ENCODE peak calls at places on chromosome 5, in four cellular contexts. I is left ventricle myocardium inferior; P is effector memory CD4-positive, alpha-beta T cell; S is upper lobe of right lung. Q is an unnamed sample.

GRCh38 chr5:74575741-74576538 is 64.6 kb downstream of the ENC1 start:
- DNase-seq in I (no peak), P (no peak), S (no peak), Q (peak; percentile 30)

GRCh38 chr5:129724647-129725046 is 23.2 kb upstream of the MINAR2 start:
- DNase-seq in I (no peak), S (no peak), P (no peak), Q (no peak)

GRCh38 chr5:140182075-140182709 is 7.2 kb downstream of the CYSTM1 start:
- DNase-seq in S (no peak), I (no peak), P (no peak), Q (no peak)

GRCh38 chr5:90054612-90055011 is 354.9 kb downstream of the CETN3 start:
- DNase-seq in I (no peak), P (no peak), S (no peak), Q (no peak)

GRCh38 chr5:134874831-134875655 is 872 bp downstream of the TXNDC15 start:
- DNase-seq in I (peak; percentile 66), P (peak; percentile 0), S (peak; percentile 66), Q (peak; percentile 83)

GRCh38 chr5:61303348-61303747 is 28.7 kb upstream of the ZSWIM6 start:
- DNase-seq in P (no peak), S (no peak), I (no peak), Q (no peak)

GRCh38 chr5:138900281-138900965 is 25.3 kb upstream of the LRRTM2 start:
- DNase-seq in P (no peak), I (no peak), S (no peak), Q (no peak)

GRCh38 chr5:40437452-40437861 is 242.3 kb upstream of the PTGER4 start:
- DNase-seq in I (no peak), P (no peak), S (no peak), Q (no peak)

GRCh38 chr5:116646611-116647289 is 72.1 kb upstream of the SEMA6A start:
- DNase-seq in P (no peak), S (no peak), I (no peak), Q (no peak)

GRCh38 chr5:91670565-91670964 is 287.4 kb upstream of the ARRDC3 start:
- DNase-seq in I (peak; percentile 28), S (no peak), P (no peak), Q (no peak)

GRCh38 chr5:113050606-113051391 is 74.2 kb downstream of the DCP2 start:
- DNase-seq in S (no peak), I (no peak), P (no peak), Q (no peak)

GRCh38 chr5:132751444-132751843 is 4.2 kb downstream of the CCNI2 start:
- DNase-seq in I (no peak), P (no peak), S (no peak), Q (no peak)

GRCh38 chr5:181149806-181150733 is 2.7 kb downstream of the OR2V2 start:
- DNase-seq in S (no peak), I (no peak), P (no peak), Q (no peak)

GRCh38 chr5:142642427-142642826 is 43.5 kb downstream of the FGF1 start:
- DNase-seq in S (no peak), P (no peak), I (no peak), Q (no peak)

DNA sequence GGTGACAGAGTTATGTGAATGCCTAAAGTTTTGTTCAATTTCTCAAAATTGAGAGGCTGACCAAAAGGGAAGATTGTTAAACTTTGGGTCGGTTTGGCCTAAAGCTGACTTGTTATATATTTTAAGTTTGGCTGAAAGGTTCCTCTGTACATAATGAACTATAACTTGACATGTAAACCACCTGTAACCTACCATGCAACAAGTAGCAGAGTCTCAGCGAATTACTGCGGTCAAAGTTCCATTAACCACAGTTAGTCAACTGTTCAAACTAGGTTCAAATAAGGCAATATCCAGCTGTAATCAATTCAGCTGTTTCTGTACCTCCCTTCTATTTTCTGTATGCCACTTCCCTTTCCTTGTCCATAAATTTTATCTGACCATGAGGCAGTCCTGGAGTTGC is 325.1 kb upstream of the NMUR2 start:
- DNase-seq in S (no peak), I (no peak), P (no peak), Q (no peak)
- H3K9me3 ChIP-seq in S (no peaks in the 10 kb centered on the region), I (peaks cover 7% of the 10 kb centered on the region), P (no peaks in the 10 kb centered on the region), Q (no peaks in the 10 kb centered on the region)

DNA sequence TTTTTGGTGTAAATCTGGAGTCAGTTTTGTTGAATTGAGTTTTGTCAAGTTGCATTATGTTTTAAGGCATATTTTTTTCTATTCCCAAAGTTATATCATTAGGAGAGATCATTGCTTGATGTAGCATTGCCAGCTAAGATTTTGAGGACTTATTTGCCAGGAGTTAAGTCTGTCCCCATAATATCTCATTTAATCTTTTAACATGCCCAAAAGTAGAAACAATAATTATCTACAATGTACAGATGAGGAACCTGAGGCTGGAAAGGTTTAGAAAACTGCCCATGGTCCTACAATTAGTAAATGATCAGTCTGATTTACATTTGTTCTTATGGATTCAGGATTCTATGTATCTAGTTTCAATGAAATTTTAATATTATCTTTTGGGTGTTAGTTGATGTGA is 4.7 kb downstream of the NIPBL start:
- DNase-seq in I (no peak), P (no peak), S (no peak), Q (no peak)
- H3K4me1 ChIP-seq in I (peaks cover 92% of the 10 kb centered on the region), P (peaks cover 21% of the 10 kb centered on the region), S (peaks cover 56% of the 10 kb centered on the region), Q (no peaks in the 10 kb centered on the region)

DNA sequence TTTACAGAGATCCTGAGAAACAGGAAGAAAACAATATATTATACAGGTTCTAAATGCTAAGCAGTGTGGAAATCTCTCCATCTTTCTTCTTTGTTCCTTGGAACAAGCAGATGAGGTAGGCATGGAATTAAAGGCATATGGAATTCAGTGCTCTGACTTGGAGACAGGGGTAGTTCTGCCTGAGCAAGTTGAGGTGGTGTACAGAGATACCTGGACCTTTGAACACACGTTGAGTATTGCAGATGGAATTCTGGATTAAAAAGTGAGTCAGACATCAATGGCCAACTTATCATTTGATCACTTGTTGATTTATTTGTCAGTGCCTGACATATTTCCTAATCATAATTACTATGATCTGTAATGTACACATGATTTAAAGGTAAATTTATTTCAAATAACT is 293.9 kb upstream of the IRX4 start:
- DNase-seq in P (no peak), S (no peak), I (no peak), Q (no peak)
- H3K27me3 ChIP-seq in P (no peaks in the 10 kb centered on the region), S (peaks cover 13% of the 10 kb centered on the region), I (peaks cover 60% of the 10 kb centered on the region), Q (no peaks in the 10 kb centered on the region)

GRCh38 chr5:9090381-9091026 is 455.4 kb downstream of the SEMA5A start:
- DNase-seq in P (no peak), S (no peak), I (no peak), Q (no peak)

GRCh38 chr5:9094582-9094981 is 451.3 kb downstream of the SEMA5A start:
- DNase-seq in P (no peak), I (no peak), S (no peak), Q (no peak)

GRCh38 chr5:9091896-9092662 is 453.8 kb downstream of the SEMA5A start:
- DNase-seq in I (no peak), S (no peak), P (no peak), Q (no peak)
- H3K9me3 ChIP-seq in I (no peaks in the 10 kb centered on the region), S (no peaks in the 10 kb centered on the region), P (no peaks in the 10 kb centered on the region), Q (no peaks in the 10 kb centered on the region)

GRCh38 chr5:3995954-3996619 is 400.5 kb downstream of the IRX1 start:
- DNase-seq in S (no peak), I (no peak), P (no peak), Q (no peak)

GRCh38 chr5:3996871-3997410 is 401.3 kb downstream of the IRX1 start:
- DNase-seq in S (no peak), P (no peak), I (no peak), Q (no peak)

GRCh38 chr5:3999929-4000328 is 404.3 kb downstream of the IRX1 start:
- DNase-seq in P (no peak), S (no peak), I (no peak), Q (no peak)

GRCh38 chr5:3994635-3995034 is 399.0 kb downstream of the IRX1 start:
- DNase-seq in I (no peak), P (no peak), S (no peak), Q (no peak)

GRCh38 chr5:3997670-3998069 is 402.0 kb downstream of the IRX1 start:
- DNase-seq in P (no peak), I (no peak), S (no peak), Q (no peak)
- H3K4me1 ChIP-seq in P (no peaks in the 10 kb centered on the region), I (peaks cover 46% of the 10 kb centered on the region), S (peaks cover 3% of the 10 kb centered on the region), Q (no peaks in the 10 kb centered on the region)

GRCh38 chr5:172429201-172429940 is 25.0 kb downstream of the SH3PXD2B start:
- DNase-seq in S (no peak), I (no peak), P (no peak), Q (no peak)
- H3K27me3 ChIP-seq in S (no peaks in the 10 kb centered on the region), I (no peaks in the 10 kb centered on the region), P (no peaks in the 10 kb centered on the region), Q (no peaks in the 10 kb centered on the region)